ENCODE peak calls at places on chromosome 2, in ten cellular contexts. G is gastrocnemius medialis, J is transverse colon, V is A549, O is IMR-90, R is adrenal gland, L is sigmoid colon, F is ovary, E is tibial nerve, Q is HCT116. X is an unnamed sample.

GRCh38 chr2:235577404-235578330 is 83.8 kb downstream of the AGAP1 start:
- DNase-seq in F (peak; percentile 59), Q (no peak), G (peak; percentile 26), E (peak; percentile 48), V (no peak), O (peak; percentile 70), R (no peak), L (peak; percentile 80), J (no peak), X (peak; percentile 37)

GRCh38 chr2:10407432-10407831 is 40.7 kb downstream of the ODC1 start:
- DNase-seq in Q (no peak), J (no peak), V (no peak), R (no peak), F (no peak), L (no peak), E (no peak), G (no peak), O (no peak), X (no peak)

GRCh38 chr2:190615555-190616200 is 33.2 kb upstream of the NAB1 start:
- DNase-seq in F (no peak), J (no peak), R (no peak), V (no peak), Q (no peak), O (no peak), E (no peak), G (no peak), L (no peak), X (no peak)

GRCh38 chr2:151329998-151330397 is 27.4 kb upstream of the TNFAIP6 start:
- DNase-seq in V (no peak), E (no peak), L (no peak), G (no peak), J (no peak), Q (no peak), F (no peak), O (no peak), R (no peak), X (no peak)

GRCh38 chr2:96895709-96896651 is 26.1 kb upstream of the SEMA4C start:
- DNase-seq in J (no peak), O (no peak), V (no peak), F (peak; percentile 53), G (peak; percentile 53), E (no peak), Q (no peak), R (no peak), L (no peak), X (no peak)

GRCh38 chr2:159146930-159147666 is 139.4 kb downstream of the WDSUB1 start:
- DNase-seq in R (no peak), Q (peak; percentile 23), O (no peak), G (no peak), J (peak; percentile 87), L (no peak), V (no peak), E (no peak), F (no peak), X (no peak)

GRCh38 chr2:44748-45341 is 1.5 kb downstream of the FAM110C start:
- DNase-seq in J (peak; percentile 75), E (no peak), O (no peak), Q (no peak), R (no peak), L (no peak), V (no peak), G (no peak), F (no peak), X (peak; percentile 51)

GRCh38 chr2:210072922-210073509 is 70.6 kb downstream of the RPE start:
- DNase-seq in J (no peak), F (no peak), L (no peak), R (no peak), G (no peak), O (peak; percentile 60), E (no peak), Q (peak; percentile 35), V (peak; percentile 47), X (no peak)

GRCh38 chr2:163259489-163259888 is 420.9 kb upstream of the KCNH7 start:
- DNase-seq in L (no peak), O (no peak), G (no peak), E (no peak), Q (no peak), V (no peak), R (no peak), F (no peak), J (no peak), X (no peak)

GRCh38 chr2:12046641-12047040 is 300.2 kb downstream of the LPIN1 start:
- DNase-seq in F (no peak), J (no peak), E (no peak), L (no peak), G (no peak), O (peak; percentile 50), Q (no peak), R (no peak), V (no peak), X (peak; percentile 39)

GRCh38 chr2:181585732-181586131 is 71.2 kb downstream of the CERKL start:
- DNase-seq in G (no peak), O (no peak), R (no peak), Q (no peak), E (no peak), J (no peak), F (no peak), L (no peak), V (no peak), X (no peak)

GRCh38 chr2:231411871-231412615 is 16.5 kb downstream of the B3GNT7 start:
- DNase-seq in R (peak; percentile 94), L (peak; percentile 94), J (peak; percentile 94), E (peak; percentile 77), O (peak; percentile 71), V (peak; percentile 84), Q (peak; percentile 31), F (peak; percentile 95), G (peak; percentile 53), X (peak; percentile 91)
- TF ChIP-seq POLR2A in R (no peak), L (no peak), J (peak; percentile 50), E (no peak), O (no peak), V (peak; percentile 60), Q (no peak), F (peak; percentile 21), G (no peak), X (no peak)

GRCh38 chr2:45182667-45183620 is 173.7 kb upstream of the SIX2 start:
- DNase-seq in G (no peak), F (no peak), V (no peak), Q (no peak), O (no peak), E (no peak), R (no peak), J (no peak), L (no peak), X (no peak)
- TF ChIP-seq CTCF in G (no peak), F (no peak), V (no peak), Q (no peak), O (no peak), E (no peak), R (no peak), J (no peak), L (no peak), X (no peak)

DNA sequence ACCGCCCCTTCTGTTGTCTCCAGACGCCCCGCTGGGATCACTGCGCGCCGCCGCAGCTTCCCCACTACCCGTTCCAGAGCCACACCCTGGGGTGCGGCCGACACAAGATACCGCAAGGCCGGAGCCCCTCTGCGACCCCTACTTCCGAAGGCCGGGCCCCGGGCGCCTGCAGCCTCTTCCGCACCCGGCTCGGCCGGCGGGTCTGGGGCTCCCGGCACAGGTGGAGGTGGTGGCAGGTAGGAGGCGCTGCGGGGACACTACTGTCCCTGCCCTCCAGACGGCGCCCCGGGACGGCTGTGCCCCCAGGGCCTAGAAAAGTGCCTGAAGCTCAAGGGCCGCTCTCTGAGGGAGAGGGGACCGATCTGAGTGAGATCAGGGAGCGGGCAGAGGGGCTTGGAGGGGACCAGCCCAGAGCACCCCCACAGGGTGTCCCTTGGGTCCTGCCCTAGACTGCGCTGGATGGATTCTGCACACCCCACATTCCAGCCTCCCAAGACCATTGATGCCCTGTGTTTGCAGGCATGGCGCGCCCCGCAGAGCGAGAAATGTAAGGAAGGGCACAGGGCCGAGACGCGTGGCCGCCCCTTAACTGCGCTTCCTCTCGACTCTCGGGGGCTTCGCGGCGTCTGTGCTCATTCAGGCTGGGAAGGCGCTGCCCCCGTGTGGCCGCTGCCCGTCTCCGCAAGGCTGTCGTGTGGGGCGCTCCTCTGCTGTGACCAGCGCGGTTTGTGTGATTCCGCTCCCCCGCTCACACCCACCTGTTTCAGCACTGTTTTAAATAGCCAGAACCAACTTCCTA is 79.9 kb downstream of the GFPT1 start:
- DNase-seq in R (peak; percentile 88), G (peak; percentile 62), V (peak; percentile 88), F (peak; percentile 92), J (peak; percentile 86), O (peak; percentile 77), Q (peak; percentile 33), E (peak; percentile 76), L (peak; percentile 93), X (peak; percentile 85)
- TF ChIP-seq POLR2A in R (no peak), G (no peak), V (peak; percentile 1), F (peak; percentile 46), J (peak; percentile 33), O (peak; percentile 57), Q (no peak), E (no peak), L (no peak), X (no peak)

GRCh38 chr2:165777522-165778186 is 16.4 kb downstream of the GALNT3 start:
- DNase-seq in F (no peak), L (no peak), E (no peak), J (no peak), O (no peak), V (no peak), R (no peak), G (no peak), Q (no peak), X (no peak)

GRCh38 chr2:165776013-165776412 is 18.0 kb downstream of the GALNT3 start:
- DNase-seq in V (no peak), Q (no peak), O (no peak), L (no peak), E (no peak), G (no peak), F (no peak), R (no peak), J (no peak), X (no peak)

GRCh38 chr2:165776796-165777195 is 17.3 kb downstream of the GALNT3 start:
- DNase-seq in Q (no peak), R (no peak), F (no peak), O (no peak), V (no peak), L (no peak), G (no peak), E (no peak), J (no peak), X (no peak)

GRCh38 chr2:165778187-165778556 is 15.9 kb downstream of the GALNT3 start:
- DNase-seq in L (no peak), O (no peak), J (no peak), E (no peak), V (no peak), F (no peak), R (no peak), G (no peak), Q (no peak), X (no peak)

DNA sequence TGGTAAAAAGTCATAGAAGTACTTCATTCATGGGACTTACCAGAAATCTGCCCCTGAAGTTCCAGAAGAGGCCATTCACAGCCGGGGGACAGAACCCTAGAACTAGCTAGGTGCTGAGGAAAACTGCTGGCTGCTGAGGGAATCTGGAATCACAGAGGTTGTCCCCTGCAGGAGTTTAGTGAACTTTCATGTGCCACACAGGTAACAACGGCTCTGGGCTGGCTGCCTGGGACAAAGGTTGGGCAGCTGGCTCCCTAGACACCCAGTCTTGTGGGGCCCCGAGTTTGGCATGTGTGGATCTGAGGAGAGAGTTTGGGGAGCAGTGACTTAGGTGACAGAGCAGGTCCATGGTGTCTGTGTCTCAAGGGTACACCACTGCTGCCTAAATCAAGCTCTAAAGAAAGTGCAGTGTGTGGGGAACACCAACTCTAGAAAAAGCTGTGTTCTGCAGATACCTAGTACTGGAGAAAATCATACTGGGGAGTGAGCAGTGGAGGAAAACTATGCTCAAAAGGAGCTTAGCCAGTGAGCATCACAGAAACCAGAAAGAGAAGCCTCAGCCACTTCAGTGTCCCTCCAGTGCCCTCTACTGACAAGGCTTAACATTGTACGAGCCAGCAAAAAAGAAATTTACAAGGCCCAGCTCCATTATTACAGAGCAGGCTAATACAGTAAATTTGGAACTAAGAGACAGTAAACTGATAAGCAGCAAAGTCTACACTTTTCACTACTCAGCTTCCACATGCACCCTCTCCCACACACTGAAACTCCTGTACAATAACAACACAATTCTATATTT is 15.2 kb downstream of the GALNT3 start:
- DNase-seq in F (no peak), J (no peak), O (no peak), G (no peak), E (no peak), R (no peak), V (peak; percentile 31), L (no peak), Q (no peak), X (no peak)
- TF ChIP-seq CTCF in F (no peak), J (no peak), O (peak; percentile 34), G (no peak), E (no peak), R (no peak), V (peak; percentile 32), L (no peak), Q (no peak), X (no peak)